ENCODE peak calls at places on chromosome 17, in ten cellular contexts. S is SK-N-SH; T is CD8-positive, alpha-beta T cell; C is BJ; B is fibroblast of the aortic adventitia; J is adrenal gland; V is left ventricle myocardium inferior; E is foreskin fibroblast; X is fibroblast of lung; G is astrocyte of the spinal cord. W is an unnamed sample.

GRCh38 chr17:2034806-2035548 is 5.0 kb downstream of the DPH1 start:
- DNase-seq in S (no peak), T (no peak), C (no peak), B (peak; percentile 88), J (no peak), V (no peak), E (peak; percentile 79), X (peak; percentile 80), G (no peak), W (no peak)

GRCh38 chr17:2602597-2603017 is 9.2 kb downstream of the PAFAH1B1 start:
- DNase-seq in S (no peak), T (no peak), C (no peak), B (no peak), J (no peak), V (no peak), E (no peak), X (peak; percentile 28), G (peak; percentile 40), W (no peak)

GRCh38 chr17:8005951-8006730 is 3.7 kb downstream of the GUCY2D start:
- DNase-seq in S (peak; percentile 57), T (no peak), C (no peak), B (no peak), J (no peak), V (no peak), E (no peak), X (no peak), G (no peak), W (no peak)

GRCh38 chr17:44623070-44623725 is 33.1 kb upstream of the MEIOC start:
- DNase-seq in S (no peak), T (no peak), C (no peak), B (no peak), J (no peak), V (no peak), E (no peak), X (no peak), G (peak; percentile 34), W (no peak)

GRCh38 chr17:67639555-67639954 is 78.2 kb upstream of the NOL11 start:
- DNase-seq in S (no peak), T (no peak), C (no peak), B (no peak), J (no peak), V (no peak), E (peak; percentile 56), X (peak; percentile 13), G (no peak), W (no peak)

GRCh38 chr17:4722678-4723240 is 8.5 kb upstream of the MED11 start:
- DNase-seq in S (no peak), T (no peak), C (no peak), B (no peak), J (no peak), V (no peak), E (no peak), X (no peak), G (no peak), W (no peak)

GRCh38 chr17:66508896-66509843 is 206.8 kb downstream of the PRKCA start:
- DNase-seq in S (no peak), T (no peak), C (no peak), B (peak; percentile 96), J (peak; percentile 39), V (no peak), E (peak; percentile 75), X (peak; percentile 74), G (peak; percentile 82), W (peak; percentile 49)

GRCh38 chr17:70674061-70674460 is 504.7 kb downstream of the KCNJ2 start:
- DNase-seq in S (no peak), T (no peak), C (no peak), B (no peak), J (no peak), V (no peak), E (no peak), X (no peak), G (no peak), W (no peak)

GRCh38 chr17:43085489-43085888 is 39.7 kb downstream of the BRCA1 start:
- DNase-seq in S (no peak), T (no peak), C (no peak), B (peak; percentile 9), J (no peak), V (no peak), E (peak; percentile 48), X (peak; percentile 36), G (peak; percentile 38), W (no peak)

GRCh38 chr17:35742896-35743477 is 10.1 kb downstream of the GAS2L2 start:
- DNase-seq in S (peak; percentile 32), T (no peak), C (no peak), B (no peak), J (no peak), V (no peak), E (no peak), X (no peak), G (no peak), W (no peak)

GRCh38 chr17:63837962-63838585 is 4.4 kb downstream of the SMARCD2 start:
- DNase-seq in S (no peak), T (no peak), C (no peak), B (no peak), J (no peak), V (no peak), E (no peak), X (no peak), G (no peak), W (no peak)

GRCh38 chr17:66491213-66491612 is 188.8 kb downstream of the PRKCA start:
- DNase-seq in S (no peak), T (no peak), C (no peak), B (no peak), J (no peak), V (no peak), E (no peak), X (no peak), G (peak; percentile 27), W (no peak)

GRCh38 chr17:28199115-28199514 is 119.9 kb upstream of the TMEM97 start:
- DNase-seq in S (no peak), T (no peak), C (no peak), B (no peak), J (no peak), V (no peak), E (no peak), X (no peak), G (no peak), W (no peak)

GRCh38 chr17:76667786-76668453 is 24.4 kb upstream of the ST6GALNAC1 start:
- DNase-seq in S (no peak), T (no peak), C (no peak), B (no peak), J (no peak), V (no peak), E (no peak), X (peak; percentile 12), G (no peak), W (no peak)

GRCh38 chr17:19238167-19238505 is 970 bp downstream of the EPN2 start:
- DNase-seq in S (peak; percentile 64), T (peak; percentile 48), C (no peak), B (peak; percentile 23), J (peak; percentile 41), V (peak; percentile 33), E (peak; percentile 61), X (no peak), G (no peak), W (no peak)

GRCh38 chr17:4142107-4142900 is 526 bp downstream of the ZZEF1 start:
- DNase-seq in S (no peak), T (no peak), C (no peak), B (no peak), J (peak; percentile 46), V (peak; percentile 24), E (peak; percentile 56), X (peak; percentile 5), G (peak; percentile 25), W (no peak)

GRCh38 chr17:17681187-17681743 is at the start of gene RAI1:
- DNase-seq in S (peak; percentile 95), T (peak; percentile 87), C (no peak), B (peak; percentile 78), J (peak; percentile 82), V (peak; percentile 81), E (peak; percentile 94), X (peak; percentile 82), G (peak; percentile 82), W (peak; percentile 60)

GRCh38 chr17:48294193-48294909 is 135.7 kb downstream of the SKAP1 start:
- DNase-seq in S (no peak), T (no peak), C (no peak), B (no peak), J (no peak), V (no peak), E (no peak), X (no peak), G (no peak), W (no peak)
- TF ChIP-seq CTCF in S (no peak), T (no peak), C (no peak), B (no peak), J (no peak), V (no peak), E (no peak), X (no peak), G (no peak), W (no peak)

GRCh38 chr17:50866261-50866949 is at the start of gene TOB1:
- DNase-seq in S (peak; percentile 99), T (peak; percentile 99), C (peak; percentile 80), B (peak; percentile 95), J (peak; percentile 99), V (peak; percentile 99), E (peak; percentile 99), X (peak; percentile 94), G (peak; percentile 97), W (peak; percentile 95)
- TF ChIP-seq CTCF in S (no peak), T (no peak), C (no peak), B (no peak), J (no peak), V (no peak), E (no peak), X (no peak), G (no peak), W (no peak)

GRCh38 chr17:9120471-9120870 is 99.2 kb downstream of the NTN1 start:
- DNase-seq in S (no peak), T (no peak), C (no peak), B (no peak), J (no peak), V (no peak), E (no peak), X (no peak), G (no peak), W (no peak)
- TF ChIP-seq CTCF in S (peak; percentile 39), T (no peak), C (no peak), B (no peak), J (no peak), V (peak; percentile 30), E (no peak), X (peak; percentile 22), G (no peak), W (peak; percentile 18)

GRCh38 chr17:72700226-72700625 is 392.3 kb downstream of the SLC39A11 start:
- DNase-seq in S (no peak), T (no peak), C (no peak), B (no peak), J (no peak), V (no peak), E (peak; percentile 67), X (no peak), G (no peak), W (no peak)

GRCh38 chr17:72702136-72702735 is 390.3 kb downstream of the SLC39A11 start:
- DNase-seq in S (no peak), T (no peak), C (no peak), B (peak; percentile 72), J (no peak), V (no peak), E (peak; percentile 51), X (peak; percentile 72), G (peak; percentile 74), W (no peak)

GRCh38 chr17:72705905-72706395 is 386.5 kb downstream of the SLC39A11 start:
- DNase-seq in S (no peak), T (no peak), C (no peak), B (no peak), J (no peak), V (no peak), E (no peak), X (no peak), G (no peak), W (no peak)

GRCh38 chr17:72699566-72699965 is 392.9 kb downstream of the SLC39A11 start:
- DNase-seq in S (no peak), T (no peak), C (no peak), B (peak; percentile 43), J (no peak), V (no peak), E (peak; percentile 85), X (no peak), G (peak; percentile 50), W (no peak)

GRCh38 chr17:72702998-72703397 is 389.5 kb downstream of the SLC39A11 start:
- DNase-seq in S (no peak), T (no peak), C (peak; percentile 66), B (no peak), J (no peak), V (no peak), E (no peak), X (peak; percentile 44), G (peak; percentile 47), W (no peak)
- TF ChIP-seq CTCF in S (no peak), T (no peak), C (no peak), B (no peak), J (no peak), V (no peak), E (no peak), X (no peak), G (no peak), W (no peak)

W was measured in AG09319.